ENCODE peak calls at places on chromosome 11, in eight cellular contexts. Q, K, M, L, U, X, C and B are unnamed samples.

GRCh38 chr11:38530226-38530625 is 1932.2 kb upstream of the RAG2 start:
- DNase-seq in Q (no peak), K (no peak), M (no peak), L (no peak), U (peak; percentile 7), X (no peak), C (no peak), B (no peak)

GRCh38 chr11:78952866-78953265 is 378.2 kb upstream of the NARS2 start:
- DNase-seq in Q (no peak), K (no peak), M (no peak), L (no peak), U (no peak), X (no peak), C (no peak), B (peak; percentile 18)

GRCh38 chr11:132821027-132821426 is 711.3 kb downstream of the OPCML start:
- DNase-seq in Q (no peak), K (no peak), M (no peak), L (no peak), U (no peak), X (no peak), C (no peak), B (no peak)

GRCh38 chr11:6431861-6432260 is 8.9 kb downstream of the HPX start:
- DNase-seq in Q (no peak), K (no peak), M (no peak), L (no peak), U (peak; percentile 66), X (no peak), C (no peak), B (peak; percentile 78)

GRCh38 chr11:119389611-119390254 is 8.2 kb upstream of the USP2 start:
- DNase-seq in Q (peak; percentile 82), K (peak; percentile 43), M (no peak), L (no peak), U (no peak), X (no peak), C (peak; percentile 22), B (no peak)

GRCh38 chr11:19714093-19714386 is 1.4 kb downstream of the NAV2 start:
- DNase-seq in Q (no peak), K (no peak), M (no peak), L (no peak), U (no peak), X (no peak), C (no peak), B (no peak)

GRCh38 chr11:109059402-109059801 is 362.6 kb upstream of the C11orf87 start:
- DNase-seq in Q (peak; percentile 53), K (no peak), M (no peak), L (no peak), U (no peak), X (no peak), C (no peak), B (no peak)

GRCh38 chr11:78080818-78081495 is 1.3 kb upstream of the NDUFC2 start:
- DNase-seq in Q (no peak), K (no peak), M (no peak), L (no peak), U (peak; percentile 80), X (no peak), C (no peak), B (peak; percentile 81)

GRCh38 chr11:75931124-75931523 is 116.1 kb downstream of the UVRAG start:
- DNase-seq in Q (no peak), K (no peak), M (no peak), L (no peak), U (peak; percentile 4), X (no peak), C (no peak), B (peak; percentile 21)

GRCh38 chr11:19822531-19822930 is 109.9 kb downstream of the NAV2 start:
- DNase-seq in Q (no peak), K (no peak), M (no peak), L (no peak), U (no peak), X (no peak), C (no peak), B (no peak)

GRCh38 chr11:126146454-126147192 is 64.8 kb downstream of the RPUSD4 start:
- DNase-seq in Q (no peak), K (no peak), M (no peak), L (no peak), U (no peak), X (no peak), C (no peak), B (no peak)

GRCh38 chr11:103586756-103587155 is 449.7 kb upstream of the DDI1 start:
- DNase-seq in Q (no peak), K (no peak), M (no peak), L (no peak), U (no peak), X (no peak), C (no peak), B (peak; percentile 21)

GRCh38 chr11:17906436-17906835 is 106.4 kb downstream of the SERGEF start:
- DNase-seq in Q (peak; percentile 67), K (peak; percentile 9), M (no peak), L (no peak), U (no peak), X (no peak), C (peak; percentile 17), B (no peak)

GRCh38 chr11:111336582-111337256 is 38.4 kb downstream of the POU2AF3 start:
- DNase-seq in Q (peak; percentile 88), K (no peak), M (peak; percentile 72), L (no peak), U (peak; percentile 89), X (no peak), C (no peak), B (peak; percentile 99)

GRCh38 chr11:66617148-66617814 is 851 bp downstream of the RBM14 start:
- DNase-seq in Q (no peak), K (no peak), M (peak; percentile 82), L (no peak), U (no peak), X (peak; percentile 55), C (no peak), B (no peak)

GRCh38 chr11:102268985-102269470 is 48.3 kb upstream of the BIRC3 start:
- DNase-seq in Q (peak; percentile 43), K (no peak), M (no peak), L (no peak), U (no peak), X (no peak), C (no peak), B (no peak)
- H3K4me3 ChIP-seq in Q (peak overlapping the region; percentile 67), K (no peak overlapping the region), M (no peak overlapping the region), L (peak overlapping the region; percentile 52), U (peak overlapping the region; percentile 49), X (peak overlapping the region; percentile 44), C (no peak overlapping the region), B (peak overlapping the region; percentile 34)

GRCh38 chr11:47551086-47551485 is 1.8 kb downstream of the CELF1 start:
- DNase-seq in Q (peak; percentile 35), K (peak; percentile 65), M (no peak), L (no peak), U (no peak), X (no peak), C (no peak), B (peak; percentile 50)
- TF ChIP-seq CTCF in Q (peak; percentile 29), K (peak; percentile 50), M (no peak), L (no peak), U (peak; percentile 40), X (no peak), C (no peak), B (peak; percentile 51)

GRCh38 chr11:576791-577610 is 731 bp downstream of the PHRF1 start:
- DNase-seq in Q (no peak), K (no peak), M (no peak), L (no peak), U (no peak), X (no peak), C (no peak), B (no peak)

GRCh38 chr11:577611-577894 is 1.3 kb downstream of the PHRF1 start:
- DNase-seq in Q (no peak), K (no peak), M (no peak), L (no peak), U (no peak), X (no peak), C (no peak), B (no peak)

GRCh38 chr11:575996-576756 is at the start of gene PHRF1:
- DNase-seq in Q (peak; percentile 97), K (peak; percentile 98), M (peak; percentile 98), L (peak; percentile 74), U (peak; percentile 97), X (peak; percentile 87), C (peak; percentile 94), B (peak; percentile 95)

GRCh38 chr11:574632-575323 is 1.5 kb upstream of the PHRF1 start:
- DNase-seq in Q (no peak), K (no peak), M (no peak), L (no peak), U (peak; percentile 23), X (no peak), C (no peak), B (no peak)

DNA sequence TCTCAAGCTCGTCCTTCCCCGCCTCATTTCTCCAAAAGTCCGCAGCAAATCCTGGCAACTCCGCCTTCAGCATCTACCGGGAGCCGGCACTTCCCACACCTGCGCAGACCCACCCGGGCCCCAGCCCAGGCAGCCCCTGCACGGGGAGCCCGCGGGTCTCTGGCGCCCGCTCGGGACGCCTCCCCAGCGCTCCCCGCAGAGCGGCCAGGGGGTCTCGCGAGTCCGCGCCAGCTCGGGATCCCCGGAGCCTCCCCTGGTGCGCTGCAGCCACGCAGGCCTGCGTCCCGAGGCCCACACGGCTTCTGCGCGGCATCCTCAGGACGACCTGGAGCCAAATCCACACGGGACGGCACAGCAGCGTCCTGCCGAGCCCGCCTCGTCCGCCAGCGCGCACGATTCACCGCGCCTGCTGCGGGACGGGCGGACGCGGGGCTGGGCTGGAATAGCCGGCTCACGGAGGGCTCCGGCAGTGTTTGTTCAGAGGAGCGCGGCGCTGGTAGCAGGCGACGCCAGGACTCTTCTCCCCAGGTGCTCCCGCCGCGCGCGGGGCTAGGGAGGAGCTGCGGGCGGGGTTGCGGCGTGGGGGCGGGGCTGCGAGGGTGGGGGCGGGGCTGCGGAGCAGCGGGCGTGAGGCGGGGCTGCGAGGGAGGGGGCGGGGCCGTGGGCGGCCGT is 810 bp upstream of the PHRF1 start:
- DNase-seq in Q (peak; percentile 48), K (no peak), M (no peak), L (no peak), U (no peak), X (no peak), C (no peak), B (no peak)
- H3K4me3 ChIP-seq in Q (peak overlapping the region; percentile 96), K (peak overlapping the region; percentile 67), M (peak overlapping the region; percentile 18), L (peak overlapping the region; percentile 87), U (peak overlapping the region; percentile 72), X (peak overlapping the region; percentile 96), C (peak overlapping the region; percentile 22), B (peak overlapping the region; percentile 72)

DNA sequence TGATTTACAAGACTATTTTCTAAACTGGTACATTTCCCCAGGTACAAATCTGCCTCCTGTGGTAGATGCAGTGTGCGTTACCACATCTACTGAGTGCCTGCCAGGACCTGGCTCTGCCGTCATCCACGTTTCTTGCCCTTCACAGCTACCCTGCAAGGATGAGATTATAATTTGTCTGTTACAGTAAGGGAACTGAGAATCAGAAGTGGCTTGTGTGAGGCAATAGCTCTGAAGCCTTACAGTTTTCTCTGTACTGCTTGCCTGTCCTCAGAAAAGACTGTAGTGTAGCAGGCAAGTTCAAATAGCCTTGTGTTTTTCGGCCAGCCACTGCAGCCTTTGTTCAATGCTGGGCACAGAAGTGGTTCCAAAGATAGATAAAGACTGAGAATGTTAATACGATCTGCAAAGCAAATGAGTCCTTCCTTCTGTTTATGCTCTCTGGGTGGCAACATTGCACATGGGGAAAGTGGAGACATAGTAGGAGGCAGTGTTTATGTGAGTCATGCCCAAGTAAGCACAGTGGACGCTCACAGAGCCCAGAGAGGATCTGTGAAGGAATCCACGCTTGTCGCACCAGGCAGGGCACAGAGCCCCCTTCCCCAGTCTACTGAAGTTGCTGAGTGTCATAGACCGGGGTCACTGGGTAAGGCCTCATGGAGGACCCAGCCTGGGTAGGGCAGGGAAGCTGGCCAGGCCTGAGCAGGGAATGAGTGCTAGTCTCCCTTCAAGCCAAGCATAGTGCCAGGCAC is 49.1 kb downstream of the MICAL2 start:
- DNase-seq in Q (no peak), K (no peak), M (no peak), L (no peak), U (peak; percentile 87), X (no peak), C (no peak), B (peak; percentile 87)
- TF ChIP-seq CTCF in Q (no peak), K (no peak), M (no peak), L (no peak), U (no peak), X (no peak), C (no peak), B (no peak)